ENCODE peak calls at places on chromosomes 11 and 22, in five cellular contexts. E, V, X, K and Q are unnamed samples.

GRCh38 chr22:38504731-38505594 is 1.1 kb downstream of the DDX17 start:
- DNase-seq in K (peak; percentile 53), E (peak; percentile 54), V (peak; percentile 60), X (peak; percentile 55), Q (peak; percentile 40)

GRCh38 chr11:27317751-27318150 is 45.3 kb downstream of the CCDC34 start:
- DNase-seq in V (peak; percentile 75), K (no peak), E (no peak), X (no peak), Q (peak; percentile 31)

GRCh38 chr11:44989831-44990566 is 39.3 kb upstream of the TP53I11 start:
- DNase-seq in K (no peak), V (no peak), E (no peak), X (no peak), Q (no peak)

GRCh38 chr22:48456449-48456848 is 1371.2 kb downstream of the BRD1 start:
- DNase-seq in V (no peak), E (no peak), X (no peak), K (no peak), Q (no peak)

GRCh38 chr11:61021661-61022212 is 50.3 kb downstream of the CD6 start:
- DNase-seq in X (no peak), K (peak; percentile 90), E (no peak), V (no peak), Q (peak; percentile 79)

GRCh38 chr11:34633990-34634725 is 13.3 kb downstream of the EHF start:
- DNase-seq in K (no peak), E (no peak), X (no peak), V (peak; percentile 87), Q (no peak)

GRCh38 chr22:39661501-39661841 is 90.9 kb downstream of the CACNA1I start:
- DNase-seq in E (no peak), V (no peak), K (no peak), X (no peak), Q (no peak)

GRCh38 chr11:3154001-3154599 is 11.0 kb downstream of the OSBPL5 start:
- DNase-seq in E (no peak), V (no peak), X (no peak), K (no peak), Q (no peak)

GRCh38 chr22:46592390-46592872 is 27.8 kb upstream of the GRAMD4 start:
- DNase-seq in V (peak; percentile 47), K (no peak), X (peak; percentile 37), E (no peak), Q (no peak)

GRCh38 chr22:22487869-22488597 is 20.5 kb downstream of the ZNF280B start:
- DNase-seq in X (no peak), V (no peak), E (no peak), K (no peak), Q (no peak)

GRCh38 chr11:102767800-102768199 is 12.6 kb downstream of the MMP10 start:
- DNase-seq in E (no peak), V (no peak), K (no peak), X (no peak), Q (no peak)

GRCh38 chr11:21615871-21616270 is 577.0 kb upstream of the ANO5 start:
- DNase-seq in E (no peak), K (no peak), V (no peak), X (no peak), Q (no peak)

GRCh38 chr11:43790444-43790794 is 90.2 kb upstream of the ALKBH3 start:
- DNase-seq in X (no peak), E (no peak), K (no peak), V (peak; percentile 59), Q (no peak)

GRCh38 chr11:19674420-19674819 is 38.2 kb upstream of the NAV2 start:
- DNase-seq in V (no peak), K (peak; percentile 31), X (no peak), E (no peak), Q (no peak)

GRCh38 chr22:30315962-30316576 is 10.7 kb downstream of the TBC1D10A start:
- DNase-seq in X (no peak), E (no peak), K (no peak), V (no peak), Q (no peak)

GRCh38 chr11:17472467-17472866 is 4.2 kb downstream of the ABCC8 start:
- DNase-seq in V (no peak), X (no peak), E (no peak), K (no peak), Q (no peak)

GRCh38 chr11:17475666-17476316 is 854 bp downstream of the ABCC8 start:
- DNase-seq in X (no peak), E (no peak), V (no peak), K (peak; percentile 57), Q (no peak)

GRCh38 chr11:17469998-17470397 is 6.6 kb downstream of the ABCC8 start:
- DNase-seq in X (no peak), K (no peak), V (no peak), E (no peak), Q (no peak)

GRCh38 chr11:17471501-17471900 is 5.1 kb downstream of the ABCC8 start:
- DNase-seq in V (no peak), K (no peak), E (no peak), X (no peak), Q (no peak)

GRCh38 chr11:17473071-17473744 is 3.4 kb downstream of the ABCC8 start:
- DNase-seq in K (peak; percentile 95), V (peak; percentile 6), E (no peak), X (no peak), Q (peak; percentile 57)
- TF ChIP-seq CTCF in K (peak; percentile 67), V (peak; percentile 6), E (no peak), X (no peak), Q (peak; percentile 59)

GRCh38 chr11:79440451-79441158 is at the start of gene TENM4:
- DNase-seq in X (peak; percentile 8), E (peak; percentile 92), V (peak; percentile 73), K (peak; percentile 49), Q (no peak)

GRCh38 chr11:79439430-79439892 is 1.4 kb downstream of the TENM4 start:
- DNase-seq in V (peak; percentile 34), K (no peak), E (peak; percentile 56), X (no peak), Q (no peak)

GRCh38 chr11:79438631-79439429 is 2.0 kb downstream of the TENM4 start:
- DNase-seq in V (peak; percentile 38), E (peak; percentile 70), X (no peak), K (peak; percentile 58), Q (no peak)

GRCh38 chr11:79441159-79441875 is 487 bp upstream of the TENM4 start:
- DNase-seq in E (peak; percentile 36), K (peak; percentile 61), V (peak; percentile 7), X (no peak), Q (no peak)

DNA sequence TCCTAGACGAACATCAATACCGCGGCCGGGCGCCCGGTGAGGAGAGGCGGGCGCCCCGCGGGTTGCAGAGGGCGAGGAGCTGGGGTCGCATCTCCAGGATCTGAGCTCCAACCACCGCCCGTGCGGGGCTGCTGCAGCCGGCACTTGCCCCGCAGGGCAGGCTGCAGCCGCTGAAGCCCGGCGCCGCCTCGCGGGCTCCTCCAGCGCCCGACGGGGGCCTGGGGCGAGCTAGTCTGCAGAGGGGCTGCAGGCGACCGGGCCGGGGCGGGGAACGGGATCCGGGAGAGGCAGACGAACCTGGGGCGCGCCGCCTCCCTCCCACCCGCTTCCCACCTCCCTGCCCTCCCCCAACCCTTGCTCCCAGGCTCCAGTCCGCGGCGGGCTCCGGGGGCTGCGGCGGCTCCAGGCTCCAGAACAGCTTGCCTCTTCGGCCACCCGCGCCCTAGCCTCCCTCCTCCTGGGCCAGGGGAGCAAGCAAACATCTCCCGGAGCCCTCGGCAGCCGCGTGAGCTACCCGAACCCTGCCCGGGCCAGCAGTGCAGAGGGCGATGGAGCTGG is 858 bp downstream of the TENM4 start:
- DNase-seq in V (no peak), E (peak; percentile 57), K (peak; percentile 65), X (no peak), Q (no peak)
- TF ChIP-seq CTCF in V (no peak), E (no peak), K (no peak), X (no peak), Q (no peak)

GRCh38 chr11:119705362-119705761 is 23.6 kb downstream of the NECTIN1 start:
- DNase-seq in V (no peak), K (no peak), E (no peak), X (no peak), Q (no peak)

GRCh38 chr11:119704849-119705248 is 24.2 kb downstream of the NECTIN1 start:
- DNase-seq in X (no peak), K (no peak), V (no peak), E (no peak), Q (no peak)

GRCh38 chr11:119709171-119709570 is 19.8 kb downstream of the NECTIN1 start:
- DNase-seq in V (no peak), X (no peak), K (no peak), E (no peak), Q (no peak)

GRCh38 chr11:119706029-119706428 is 23.0 kb downstream of the NECTIN1 start:
- DNase-seq in E (no peak), X (no peak), K (no peak), V (no peak), Q (no peak)

GRCh38 chr11:119706887-119707286 is 22.1 kb downstream of the NECTIN1 start:
- DNase-seq in E (no peak), K (peak; percentile 57), X (no peak), V (no peak), Q (no peak)
- TF ChIP-seq CTCF in E (no peak), K (peak; percentile 39), X (no peak), V (peak; percentile 26), Q (no peak)

GRCh38 chr11:64100345-64100744 is 64.6 kb downstream of the FLRT1 start:
- DNase-seq in X (no peak), K (peak; percentile 77), E (no peak), V (no peak), Q (no peak)
- TF ChIP-seq CTCF in X (no peak), K (peak; percentile 69), E (no peak), V (no peak), Q (no peak)

GRCh38 chr22:45204751-45205623 is 35.7 kb downstream of the KIAA0930 start:
- DNase-seq in E (peak; percentile 9), V (no peak), X (no peak), K (no peak), Q (no peak)

GRCh38 chr22:45205624-45205925 is 35.1 kb downstream of the KIAA0930 start:
- DNase-seq in E (peak; percentile 6), X (no peak), V (no peak), K (no peak), Q (no peak)

GRCh38 chr22:45207533-45207932 is 33.2 kb downstream of the KIAA0930 start:
- DNase-seq in V (no peak), K (no peak), X (no peak), E (no peak), Q (no peak)

GRCh38 chr22:45207981-45208664 is 32.6 kb downstream of the KIAA0930 start:
- DNase-seq in E (no peak), K (no peak), V (peak; percentile 76), X (no peak), Q (no peak)

GRCh38 chr22:45206233-45206632 is 34.5 kb downstream of the KIAA0930 start:
- DNase-seq in V (no peak), K (no peak), E (no peak), X (no peak), Q (no peak)
- TF ChIP-seq CTCF in V (no peak), K (no peak), E (no peak), X (no peak), Q (no peak)

GRCh38 chr11:23959466-23959865 is 537.4 kb upstream of the LUZP2 start:
- DNase-seq in K (peak; percentile 45), V (no peak), X (no peak), E (no peak), Q (no peak)
- TF ChIP-seq CTCF in K (no peak), V (no peak), X (no peak), E (no peak), Q (no peak)